ENCODE peak calls at places on chromosomes 11 and 22, in six cellular contexts. One of them, this sample, is unnamed.

GRCh38 chr11:120136356-120136755 is 1.6 kb downstream of the TRIM29 start:
- DNase-seq in A172: no peak
- DNase-seq in neuronal stem cell: no peak
- DNase-seq in globus pallidus: no peak
- DNase-seq in substantia nigra: no peak
- DNase-seq in activated CD4-positive, alpha-beta T cell treated with anti-CD3 and anti-CD28 coated beads, Interleukin-2, amount 10 ng/mL, durations not matched to agents 7 days and 5 days: no peak
- DNase-seq in this sample: no peak

GRCh38 chr11:64366751-64367150 is 7.8 kb downstream of the RPS6KA4 start:
- DNase-seq in A172: no peak
- DNase-seq in neuronal stem cell: no peak
- DNase-seq in globus pallidus: no peak
- DNase-seq in substantia nigra: no peak
- DNase-seq in activated CD4-positive, alpha-beta T cell treated with anti-CD3 and anti-CD28 coated beads, Interleukin-2, amount 10 ng/mL, durations not matched to agents 7 days and 5 days: no peak
- DNase-seq in this sample: no peak

GRCh38 chr11:134947556-134947955 is 535.5 kb upstream of the B3GAT1 start:
- DNase-seq in A172: no peak
- DNase-seq in neuronal stem cell: no peak
- DNase-seq in globus pallidus: no peak
- DNase-seq in substantia nigra: no peak
- DNase-seq in activated CD4-positive, alpha-beta T cell treated with anti-CD3 and anti-CD28 coated beads, Interleukin-2, amount 10 ng/mL, durations not matched to agents 7 days and 5 days: no peak
- DNase-seq in this sample: no peak

GRCh38 chr11:61745796-61746653 is 6.4 kb upstream of the MYRF start:
- DNase-seq in A172: no peak
- DNase-seq in neuronal stem cell: no peak
- DNase-seq in globus pallidus: no peak
- DNase-seq in substantia nigra: no peak
- DNase-seq in activated CD4-positive, alpha-beta T cell treated with anti-CD3 and anti-CD28 coated beads, Interleukin-2, amount 10 ng/mL, durations not matched to agents 7 days and 5 days: no peak
- DNase-seq in this sample: no peak

GRCh38 chr11:7046474-7046873 is 26.2 kb downstream of the NLRP14 start:
- DNase-seq in A172: no peak
- DNase-seq in neuronal stem cell: no peak
- DNase-seq in globus pallidus: no peak
- DNase-seq in substantia nigra: no peak
- DNase-seq in activated CD4-positive, alpha-beta T cell treated with anti-CD3 and anti-CD28 coated beads, Interleukin-2, amount 10 ng/mL, durations not matched to agents 7 days and 5 days: no peak
- DNase-seq in this sample: no peak

GRCh38 chr11:78767409-78767932 is 192.8 kb upstream of the NARS2 start:
- DNase-seq in A172: no peak
- DNase-seq in neuronal stem cell: no peak
- DNase-seq in globus pallidus: no peak
- DNase-seq in substantia nigra: no peak
- DNase-seq in activated CD4-positive, alpha-beta T cell treated with anti-CD3 and anti-CD28 coated beads, Interleukin-2, amount 10 ng/mL, durations not matched to agents 7 days and 5 days: no peak
- DNase-seq in this sample: no peak

GRCh38 chr22:29216011-29216872 is 10.5 kb downstream of the EMID1 start:
- DNase-seq in A172: no peak
- DNase-seq in neuronal stem cell: no peak
- DNase-seq in globus pallidus: no peak
- DNase-seq in substantia nigra: no peak
- DNase-seq in activated CD4-positive, alpha-beta T cell treated with anti-CD3 and anti-CD28 coated beads, Interleukin-2, amount 10 ng/mL, durations not matched to agents 7 days and 5 days: no peak
- DNase-seq in this sample: no peak

GRCh38 chr11:74417860-74418508 is 19.8 kb upstream of the PGM2L1 start:
- DNase-seq in A172: no peak
- DNase-seq in neuronal stem cell: no peak
- DNase-seq in globus pallidus: no peak
- DNase-seq in substantia nigra: no peak
- DNase-seq in activated CD4-positive, alpha-beta T cell treated with anti-CD3 and anti-CD28 coated beads, Interleukin-2, amount 10 ng/mL, durations not matched to agents 7 days and 5 days: no peak
- DNase-seq in this sample: no peak

GRCh38 chr22:42269407-42270177 is 861 bp downstream of the TCF20 start:
- DNase-seq in A172: no peak
- DNase-seq in neuronal stem cell: no peak
- DNase-seq in globus pallidus: no peak
- DNase-seq in substantia nigra: no peak
- DNase-seq in activated CD4-positive, alpha-beta T cell treated with anti-CD3 and anti-CD28 coated beads, Interleukin-2, amount 10 ng/mL, durations not matched to agents 7 days and 5 days: peak; percentile 79
- DNase-seq in this sample: no peak

GRCh38 chr22:29313126-29314071 is 2.1 kb downstream of the RASL10A start:
- DNase-seq in A172: no peak
- DNase-seq in neuronal stem cell: no peak
- DNase-seq in globus pallidus: peak; percentile 38
- DNase-seq in substantia nigra: no peak
- DNase-seq in activated CD4-positive, alpha-beta T cell treated with anti-CD3 and anti-CD28 coated beads, Interleukin-2, amount 10 ng/mL, durations not matched to agents 7 days and 5 days: no peak
- DNase-seq in this sample: peak; percentile 58

GRCh38 chr11:12005476-12005875 is 3.0 kb downstream of the DKK3 start:
- DNase-seq in A172: peak; percentile 58
- DNase-seq in neuronal stem cell: no peak
- DNase-seq in globus pallidus: no peak
- DNase-seq in substantia nigra: no peak
- DNase-seq in activated CD4-positive, alpha-beta T cell treated with anti-CD3 and anti-CD28 coated beads, Interleukin-2, amount 10 ng/mL, durations not matched to agents 7 days and 5 days: no peak
- DNase-seq in this sample: no peak

GRCh38 chr22:29040385-29041275 is 21.0 kb downstream of the C22orf31 start:
- DNase-seq in A172: peak; percentile 76
- DNase-seq in neuronal stem cell: peak; percentile 62
- DNase-seq in globus pallidus: peak; percentile 77
- DNase-seq in substantia nigra: no peak
- DNase-seq in activated CD4-positive, alpha-beta T cell treated with anti-CD3 and anti-CD28 coated beads, Interleukin-2, amount 10 ng/mL, durations not matched to agents 7 days and 5 days: peak; percentile 81
- DNase-seq in this sample: peak; percentile 84